ENCODE peak calls at places on chromosome 7, in six cellular contexts. R, U, T, O, Y and D are unnamed samples.
A peak's percentile ranks its signal among the peaks of the same experiment; 100 is the strongest.

GRCh38 chr7:17680943-17681351 is 259.3 kb downstream of the SNX13 start:
- ATAC-seq in R (no peak), U (no peak), O (no peak), T (peak; percentile 30), Y (no peak), D (peak; percentile 20)

GRCh38 chr7:94133460-94133859 is 129.3 kb upstream of the BET1 start:
- ATAC-seq in R (no peak), O (no peak), U (no peak), T (peak; percentile 15), Y (no peak), D (no peak)

GRCh38 chr7:11170863-11171568 is 197.3 kb downstream of the PHF14 start:
- ATAC-seq in T (peak; percentile 64), Y (no peak), O (no peak), U (peak; percentile 47), R (no peak), D (peak; percentile 58)

GRCh38 chr7:114087674-114088539 is 169.1 kb upstream of the PPP1R3A start:
- ATAC-seq in U (no peak), T (no peak), R (no peak), Y (no peak), O (peak; percentile 6), D (no peak)

GRCh38 chr7:80790877-80791276 is 128.0 kb downstream of the SEMA3C start:
- ATAC-seq in R (no peak), U (peak; percentile 87), Y (no peak), T (peak; percentile 76), O (no peak), D (peak; percentile 71)

GRCh38 chr7:157339777-157340677 is 3.2 kb downstream of the DNAJB6 start:
- ATAC-seq in T (no peak), Y (no peak), R (peak; percentile 36), O (no peak), U (no peak), D (no peak)

GRCh38 chr7:87920578-87920977 is 13.5 kb upstream of the ADAM22 start:
- ATAC-seq in U (no peak), O (peak; percentile 65), Y (no peak), T (no peak), R (no peak), D (no peak)

GRCh38 chr7:123784263-123784662 is 35.5 kb upstream of the WASL start:
- ATAC-seq in U (peak; percentile 70), Y (peak; percentile 17), O (no peak), R (no peak), T (peak; percentile 58), D (peak; percentile 90)

GRCh38 chr7:134737561-134738353 is 41.7 kb upstream of the CALD1 start:
- ATAC-seq in R (no peak), Y (peak; percentile 34), U (no peak), T (peak; percentile 80), O (no peak), D (peak; percentile 72)